ENCODE peak calls at places on chromosomes 11 and 22, in ten cellular contexts. T is AG04450; P is astrocyte; Q is astrocyte of the spinal cord; E is skeletal muscle cell; B is CD8-positive, alpha-beta memory T cell; L is cardiac muscle cell; G is IMR-90; K is kidney epithelial cell; U is GM12878. I is an unnamed sample.

GRCh38 chr22:36257948-36258674 is 5.2 kb downstream of the APOL1 start:
- DNase-seq in T (no peak), P (no peak), Q (no peak), E (no peak), B (no peak), L (no peak), G (no peak), K (no peak), U (no peak), I (no peak)

GRCh38 chr22:35457729-35458546 is 58.0 kb downstream of the MCM5 start:
- DNase-seq in T (no peak), P (no peak), Q (no peak), E (no peak), B (no peak), L (no peak), G (peak; percentile 34), K (no peak), U (no peak), I (no peak)

GRCh38 chr11:86365566-86365965 is 9.1 kb upstream of the CCDC81 start:
- DNase-seq in T (peak; percentile 15), P (no peak), Q (no peak), E (no peak), B (no peak), L (no peak), G (peak; percentile 58), K (no peak), U (no peak), I (no peak)

GRCh38 chr11:119370486-119371046 is 10.9 kb downstream of the USP2 start:
- DNase-seq in T (no peak), P (no peak), Q (no peak), E (no peak), B (no peak), L (peak; percentile 59), G (no peak), K (no peak), U (no peak), I (no peak)

GRCh38 chr11:113167599-113167998 is 146.8 kb upstream of the TTC12 start:
- DNase-seq in T (no peak), P (no peak), Q (no peak), E (no peak), B (no peak), L (no peak), G (no peak), K (no peak), U (no peak), I (no peak)

GRCh38 chr22:39314251-39314971 is 5.0 kb downstream of the RPL3 start:
- DNase-seq in T (no peak), P (no peak), Q (no peak), E (no peak), B (no peak), L (no peak), G (no peak), K (no peak), U (no peak), I (no peak)

GRCh38 chr11:28763876-28764275 is 655.7 kb downstream of the METTL15 start:
- DNase-seq in T (no peak), P (peak; percentile 45), Q (no peak), E (no peak), B (no peak), L (no peak), G (peak; percentile 25), K (no peak), U (no peak), I (no peak)

GRCh38 chr11:33797879-33798278 is 23.6 kb upstream of the FBXO3 start:
- DNase-seq in T (no peak), P (no peak), Q (no peak), E (no peak), B (no peak), L (no peak), G (no peak), K (no peak), U (no peak), I (no peak)

GRCh38 chr11:75490221-75491181 is 35.2 kb downstream of the GDPD5 start:
- DNase-seq in T (no peak), P (peak; percentile 38), Q (peak; percentile 30), E (no peak), B (no peak), L (no peak), G (peak; percentile 32), K (no peak), U (no peak), I (no peak)

GRCh38 chr22:50567721-50568252 is 5.1 kb upstream of the SYCE3 start:
- DNase-seq in T (no peak), P (no peak), Q (no peak), E (no peak), B (no peak), L (no peak), G (no peak), K (no peak), U (no peak), I (no peak)

GRCh38 chr22:40009231-40009769 is 14.5 kb downstream of the FAM83F start:
- DNase-seq in T (no peak), P (peak; percentile 25), Q (peak; percentile 29), E (no peak), B (no peak), L (no peak), G (peak; percentile 16), K (no peak), U (no peak), I (no peak)

GRCh38 chr11:119705362-119705761 is 23.6 kb downstream of the NECTIN1 start:
- DNase-seq in T (no peak), P (no peak), Q (no peak), E (no peak), B (no peak), L (no peak), G (no peak), K (no peak), U (no peak), I (no peak)

GRCh38 chr11:128694618-128695481 is 978 bp downstream of the FLI1 start:
- DNase-seq in T (no peak), P (no peak), Q (peak; percentile 35), E (no peak), B (peak; percentile 38), L (peak; percentile 13), G (no peak), K (no peak), U (no peak), I (no peak)

GRCh38 chr11:57935402-57936049 is 88.2 kb upstream of the OR9Q1 start:
- DNase-seq in T (no peak), P (no peak), Q (no peak), E (no peak), B (no peak), L (no peak), G (no peak), K (no peak), U (no peak), I (no peak)

GRCh38 chr11:5992604-5993251 is 5.9 kb upstream of the OR52L1 start:
- DNase-seq in T (no peak), P (no peak), Q (no peak), E (no peak), B (no peak), L (peak; percentile 13), G (peak; percentile 7), K (no peak), U (no peak), I (no peak)

GRCh38 chr11:110867951-110868350 is 155.7 kb upstream of the ARHGAP20 start:
- DNase-seq in T (no peak), P (no peak), Q (no peak), E (no peak), B (no peak), L (no peak), G (no peak), K (no peak), U (no peak), I (no peak)

GRCh38 chr22:32342977-32343376 is 14.7 kb upstream of the RFPL3 start:
- DNase-seq in T (no peak), P (no peak), Q (no peak), E (no peak), B (no peak), L (no peak), G (no peak), K (no peak), U (no peak), I (no peak)

GRCh38 chr22:35642305-35642741 is 5.9 kb upstream of the APOL6 start:
- DNase-seq in T (no peak), P (no peak), Q (no peak), E (no peak), B (no peak), L (no peak), G (peak; percentile 46), K (no peak), U (no peak), I (no peak)

GRCh38 chr11:100892886-100893285 is 205.8 kb downstream of the ARHGAP42 start:
- DNase-seq in T (no peak), P (no peak), Q (no peak), E (no peak), B (no peak), L (no peak), G (no peak), K (no peak), U (no peak), I (no peak)
- H3K4me3 ChIP-seq in T (no peak overlapping the region), P (no peak overlapping the region), Q (no peak overlapping the region), E (no peak overlapping the region), B (no peak overlapping the region), L (no peak overlapping the region), G (no peak overlapping the region), K (no peak overlapping the region), U (no peak overlapping the region), I (no peak overlapping the region)

DNA sequence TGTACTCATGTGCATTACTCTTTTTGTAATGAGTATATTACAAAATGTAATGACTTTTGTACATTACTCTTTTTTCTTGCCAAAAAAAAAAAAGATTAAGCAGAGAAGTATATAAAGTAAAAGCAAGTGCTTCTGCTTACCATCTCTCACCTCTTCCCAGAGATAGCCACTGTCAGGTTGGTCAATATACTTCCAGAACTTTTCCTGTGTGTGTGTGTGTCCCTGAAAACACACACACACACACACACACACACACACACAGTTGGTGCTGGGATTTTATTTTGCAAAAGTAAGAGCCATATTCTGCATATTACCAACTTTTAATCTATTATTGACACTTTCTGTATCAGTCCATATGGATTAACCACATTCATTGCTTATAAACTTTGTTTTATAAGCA is 2.5 kb downstream of the IGLL5 start:
- DNase-seq in T (no peak), P (no peak), Q (no peak), E (no peak), B (no peak), L (no peak), G (no peak), K (no peak), U (no peak), I (no peak)
- H3K4me3 ChIP-seq in T (no peak overlapping the region), P (no peak overlapping the region), Q (no peak overlapping the region), E (no peak overlapping the region), B (no peak overlapping the region), L (no peak overlapping the region), G (no peak overlapping the region), K (no peak overlapping the region), U (no peak overlapping the region), I (no peak overlapping the region)

DNA sequence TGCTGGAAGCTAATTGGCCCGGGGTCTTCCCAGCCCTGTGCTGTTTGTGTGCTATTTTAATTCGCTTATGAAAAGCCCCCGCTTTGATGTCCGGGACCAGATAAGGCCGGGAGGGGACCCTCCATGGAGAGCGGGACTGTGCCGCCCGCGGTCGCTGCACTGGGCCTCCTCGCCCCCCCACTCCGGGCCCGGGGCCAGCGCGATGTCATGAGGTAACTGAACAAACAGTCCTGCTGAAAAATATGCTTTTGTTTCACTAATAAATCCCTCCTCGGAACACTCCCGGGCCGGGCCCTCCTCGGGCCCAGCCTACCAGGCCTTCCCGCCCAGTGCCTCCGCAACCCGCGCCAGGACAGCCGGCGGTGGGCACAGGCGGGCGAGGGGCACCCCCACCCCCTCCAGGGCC is 78.3 kb downstream of the CDKN1C start:
- DNase-seq in T (no peak), P (peak; percentile 9), Q (peak; percentile 15), E (no peak), B (no peak), L (no peak), G (no peak), K (no peak), U (no peak), I (no peak)
- H3K4me3 ChIP-seq in T (no peak overlapping the region), P (no peak overlapping the region), Q (no peak overlapping the region), E (no peak overlapping the region), B (no peak overlapping the region), L (no peak overlapping the region), G (no peak overlapping the region), K (no peak overlapping the region), U (no peak overlapping the region), I (no peak overlapping the region)

GRCh38 chr22:45212306-45212709 is 28.4 kb downstream of the KIAA0930 start:
- DNase-seq in T (peak; percentile 70), P (peak; percentile 92), Q (peak; percentile 93), E (peak; percentile 53), B (no peak), L (peak; percentile 53), G (peak; percentile 96), K (peak; percentile 68), U (no peak), I (peak; percentile 59)
- H3K4me3 ChIP-seq in T (peak overlapping the region; percentile 54), P (peak overlapping the region; percentile 41), Q (peak overlapping the region; percentile 23), E (peak overlapping the region; percentile 30), B (no peak overlapping the region), L (no peak overlapping the region), G (peak overlapping the region; percentile 30), K (no peak overlapping the region), U (no peak overlapping the region), I (peak overlapping the region; percentile 46)